ENCODE peak calls at places on chromosomes 5 and 9, in ten cellular contexts. One of them, this sample, is unnamed.

GRCh38 chr5:66306105-66306843 is 162.2 kb downstream of the SREK1 start:
- DNase-seq in heart left ventricle: peak
- DNase-seq in AG04450: peak
- DNase-seq in uterus: peak
- DNase-seq in foreskin fibroblast: peak
- DNase-seq in Calu3: peak
- DNase-seq in nephron progenitor cell: peak
- DNase-seq in ascending aorta: no peak
- DNase-seq in PC-3: peak
- DNase-seq in right atrium auricular region: no peak
- DNase-seq in this sample: peak

GRCh38 chr5:45507174-45507573 is 189.0 kb downstream of the HCN1 start:
- DNase-seq in heart left ventricle: no peak
- DNase-seq in AG04450: no peak
- DNase-seq in uterus: no peak
- DNase-seq in foreskin fibroblast: no peak
- DNase-seq in Calu3: no peak
- DNase-seq in nephron progenitor cell: no peak
- DNase-seq in ascending aorta: no peak
- DNase-seq in PC-3: no peak
- DNase-seq in right atrium auricular region: no peak
- DNase-seq in this sample: no peak

GRCh38 chr9:120914410-120914809 is 12.2 kb downstream of the TRAF1 start:
- DNase-seq in heart left ventricle: no peak
- DNase-seq in AG04450: no peak
- DNase-seq in uterus: no peak
- DNase-seq in foreskin fibroblast: no peak
- DNase-seq in Calu3: no peak
- DNase-seq in nephron progenitor cell: no peak
- DNase-seq in ascending aorta: peak
- DNase-seq in PC-3: no peak
- DNase-seq in right atrium auricular region: no peak
- DNase-seq in this sample: no peak

GRCh38 chr5:40413747-40414146 is 266.0 kb upstream of the PTGER4 start:
- DNase-seq in heart left ventricle: no peak
- DNase-seq in AG04450: no peak
- DNase-seq in uterus: no peak
- DNase-seq in foreskin fibroblast: no peak
- DNase-seq in Calu3: no peak
- DNase-seq in nephron progenitor cell: no peak
- DNase-seq in ascending aorta: no peak
- DNase-seq in PC-3: no peak
- DNase-seq in right atrium auricular region: no peak
- DNase-seq in this sample: no peak

GRCh38 chr5:1006656-1007071 is 1.9 kb upstream of the NKD2 start:
- DNase-seq in heart left ventricle: no peak
- DNase-seq in AG04450: no peak
- DNase-seq in uterus: peak
- DNase-seq in foreskin fibroblast: no peak
- DNase-seq in Calu3: no peak
- DNase-seq in nephron progenitor cell: no peak
- DNase-seq in ascending aorta: no peak
- DNase-seq in PC-3: no peak
- DNase-seq in right atrium auricular region: peak
- DNase-seq in this sample: no peak

GRCh38 chr9:21903380-21903965 is 90.7 kb downstream of the CDKN2A start:
- DNase-seq in heart left ventricle: no peak
- DNase-seq in AG04450: no peak
- DNase-seq in uterus: no peak
- DNase-seq in foreskin fibroblast: no peak
- DNase-seq in Calu3: no peak
- DNase-seq in nephron progenitor cell: no peak
- DNase-seq in ascending aorta: no peak
- DNase-seq in PC-3: no peak
- DNase-seq in right atrium auricular region: no peak
- DNase-seq in this sample: no peak

GRCh38 chr9:27391495-27391894 is 94.5 kb upstream of the EQTN start:
- DNase-seq in heart left ventricle: no peak
- DNase-seq in AG04450: no peak
- DNase-seq in uterus: no peak
- DNase-seq in foreskin fibroblast: no peak
- DNase-seq in Calu3: no peak
- DNase-seq in nephron progenitor cell: no peak
- DNase-seq in ascending aorta: no peak
- DNase-seq in PC-3: no peak
- DNase-seq in right atrium auricular region: no peak
- DNase-seq in this sample: no peak

GRCh38 chr5:5025774-5026406 is 114.2 kb upstream of the ADAMTS16 start:
- DNase-seq in heart left ventricle: no peak
- DNase-seq in AG04450: no peak
- DNase-seq in uterus: no peak
- DNase-seq in foreskin fibroblast: no peak
- DNase-seq in Calu3: no peak
- DNase-seq in nephron progenitor cell: no peak
- DNase-seq in ascending aorta: no peak
- DNase-seq in PC-3: peak
- DNase-seq in right atrium auricular region: no peak
- DNase-seq in this sample: no peak

GRCh38 chr5:62138607-62139006 is 167.4 kb upstream of the KIF2A start:
- DNase-seq in heart left ventricle: no peak
- DNase-seq in AG04450: no peak
- DNase-seq in uterus: no peak
- DNase-seq in foreskin fibroblast: no peak
- DNase-seq in Calu3: no peak
- DNase-seq in nephron progenitor cell: peak
- DNase-seq in ascending aorta: no peak
- DNase-seq in PC-3: no peak
- DNase-seq in right atrium auricular region: no peak
- DNase-seq in this sample: no peak

GRCh38 chr5:180791611-180792213 is 10.9 kb downstream of the MGAT1 start:
- DNase-seq in heart left ventricle: no peak
- DNase-seq in AG04450: no peak
- DNase-seq in uterus: no peak
- DNase-seq in foreskin fibroblast: no peak
- DNase-seq in Calu3: no peak
- DNase-seq in nephron progenitor cell: no peak
- DNase-seq in ascending aorta: no peak
- DNase-seq in PC-3: no peak
- DNase-seq in right atrium auricular region: no peak
- DNase-seq in this sample: no peak

GRCh38 chr5:180787711-180788431 is 14.7 kb downstream of the MGAT1 start:
- DNase-seq in heart left ventricle: no peak
- DNase-seq in AG04450: no peak
- DNase-seq in uterus: no peak
- DNase-seq in foreskin fibroblast: no peak
- DNase-seq in Calu3: no peak
- DNase-seq in nephron progenitor cell: no peak
- DNase-seq in ascending aorta: no peak
- DNase-seq in PC-3: no peak
- DNase-seq in right atrium auricular region: no peak
- DNase-seq in this sample: no peak

GRCh38 chr5:180792287-180792964 is 10.2 kb downstream of the MGAT1 start:
- DNase-seq in heart left ventricle: no peak
- DNase-seq in AG04450: no peak
- DNase-seq in uterus: no peak
- DNase-seq in foreskin fibroblast: no peak
- DNase-seq in Calu3: no peak
- DNase-seq in nephron progenitor cell: no peak
- DNase-seq in ascending aorta: no peak
- DNase-seq in PC-3: no peak
- DNase-seq in right atrium auricular region: no peak
- DNase-seq in this sample: no peak

GRCh38 chr5:180790524-180790923 is 12.1 kb downstream of the MGAT1 start:
- DNase-seq in heart left ventricle: no peak
- DNase-seq in AG04450: no peak
- DNase-seq in uterus: no peak
- DNase-seq in foreskin fibroblast: no peak
- DNase-seq in Calu3: no peak
- DNase-seq in nephron progenitor cell: no peak
- DNase-seq in ascending aorta: no peak
- DNase-seq in PC-3: no peak
- DNase-seq in right atrium auricular region: no peak
- DNase-seq in this sample: no peak

GRCh38 chr5:180790020-180790419 is 12.6 kb downstream of the MGAT1 start:
- DNase-seq in heart left ventricle: no peak
- DNase-seq in AG04450: no peak
- DNase-seq in uterus: no peak
- DNase-seq in foreskin fibroblast: no peak
- DNase-seq in Calu3: no peak
- DNase-seq in nephron progenitor cell: no peak
- DNase-seq in ascending aorta: no peak
- DNase-seq in PC-3: peak
- DNase-seq in right atrium auricular region: no peak
- DNase-seq in this sample: no peak
- TF ChIP-seq CTCF in heart left ventricle: peak
- TF ChIP-seq CTCF in AG04450: no peak
- TF ChIP-seq CTCF in uterus: no peak
- TF ChIP-seq CTCF in foreskin fibroblast: no peak
- TF ChIP-seq CTCF in Calu3: peak
- TF ChIP-seq CTCF in nephron progenitor cell: no peak
- TF ChIP-seq CTCF in ascending aorta: no peak
- TF ChIP-seq CTCF in PC-3: peak
- TF ChIP-seq CTCF in right atrium auricular region: no peak
- TF ChIP-seq CTCF in this sample: no peak

GRCh38 chr5:171845857-171846785 is 60.5 kb downstream of the SMIM23 start:
- DNase-seq in heart left ventricle: peak
- DNase-seq in AG04450: no peak
- DNase-seq in uterus: no peak
- DNase-seq in foreskin fibroblast: peak
- DNase-seq in Calu3: no peak
- DNase-seq in nephron progenitor cell: no peak
- DNase-seq in ascending aorta: no peak
- DNase-seq in PC-3: peak
- DNase-seq in right atrium auricular region: no peak
- DNase-seq in this sample: no peak
- TF ChIP-seq CTCF in heart left ventricle: no peak
- TF ChIP-seq CTCF in AG04450: peak
- TF ChIP-seq CTCF in uterus: no peak
- TF ChIP-seq CTCF in foreskin fibroblast: no peak
- TF ChIP-seq CTCF in Calu3: no peak
- TF ChIP-seq CTCF in nephron progenitor cell: no peak
- TF ChIP-seq CTCF in ascending aorta: no peak
- TF ChIP-seq CTCF in PC-3: peak
- TF ChIP-seq CTCF in right atrium auricular region: no peak
- TF ChIP-seq CTCF in this sample: peak

GRCh38 chr5:133319905-133320520 is 268.2 kb downstream of the HSPA4 start:
- DNase-seq in heart left ventricle: no peak
- DNase-seq in AG04450: no peak
- DNase-seq in uterus: no peak
- DNase-seq in foreskin fibroblast: no peak
- DNase-seq in Calu3: no peak
- DNase-seq in nephron progenitor cell: no peak
- DNase-seq in ascending aorta: no peak
- DNase-seq in PC-3: peak
- DNase-seq in right atrium auricular region: no peak
- DNase-seq in this sample: no peak
- TF ChIP-seq CTCF in heart left ventricle: no peak
- TF ChIP-seq CTCF in AG04450: no peak
- TF ChIP-seq CTCF in uterus: no peak
- TF ChIP-seq CTCF in foreskin fibroblast: no peak
- TF ChIP-seq CTCF in Calu3: peak
- TF ChIP-seq CTCF in nephron progenitor cell: no peak
- TF ChIP-seq CTCF in ascending aorta: no peak
- TF ChIP-seq CTCF in PC-3: peak
- TF ChIP-seq CTCF in right atrium auricular region: no peak
- TF ChIP-seq CTCF in this sample: no peak

GRCh38 chr5:36943584-36943983 is 67.0 kb downstream of the NIPBL start:
- DNase-seq in heart left ventricle: no peak
- DNase-seq in AG04450: no peak
- DNase-seq in uterus: no peak
- DNase-seq in foreskin fibroblast: no peak
- DNase-seq in Calu3: no peak
- DNase-seq in nephron progenitor cell: no peak
- DNase-seq in ascending aorta: no peak
- DNase-seq in PC-3: no peak
- DNase-seq in right atrium auricular region: no peak
- DNase-seq in this sample: no peak

GRCh38 chr5:36944024-36944423 is 67.5 kb downstream of the NIPBL start:
- DNase-seq in heart left ventricle: no peak
- DNase-seq in AG04450: no peak
- DNase-seq in uterus: no peak
- DNase-seq in foreskin fibroblast: no peak
- DNase-seq in Calu3: no peak
- DNase-seq in nephron progenitor cell: no peak
- DNase-seq in ascending aorta: no peak
- DNase-seq in PC-3: no peak
- DNase-seq in right atrium auricular region: no peak
- DNase-seq in this sample: no peak

GRCh38 chr5:36946101-36946500 is 69.5 kb downstream of the NIPBL start:
- DNase-seq in heart left ventricle: no peak
- DNase-seq in AG04450: no peak
- DNase-seq in uterus: no peak
- DNase-seq in foreskin fibroblast: no peak
- DNase-seq in Calu3: no peak
- DNase-seq in nephron progenitor cell: no peak
- DNase-seq in ascending aorta: no peak
- DNase-seq in PC-3: no peak
- DNase-seq in right atrium auricular region: no peak
- DNase-seq in this sample: no peak

GRCh38 chr5:36945687-36946086 is 69.1 kb downstream of the NIPBL start:
- DNase-seq in heart left ventricle: no peak
- DNase-seq in AG04450: no peak
- DNase-seq in uterus: no peak
- DNase-seq in foreskin fibroblast: no peak
- DNase-seq in Calu3: no peak
- DNase-seq in nephron progenitor cell: no peak
- DNase-seq in ascending aorta: no peak
- DNase-seq in PC-3: no peak
- DNase-seq in right atrium auricular region: no peak
- DNase-seq in this sample: no peak

GRCh38 chr5:36944607-36945225 is 68.1 kb downstream of the NIPBL start:
- DNase-seq in heart left ventricle: no peak
- DNase-seq in AG04450: peak
- DNase-seq in uterus: no peak
- DNase-seq in foreskin fibroblast: peak
- DNase-seq in Calu3: no peak
- DNase-seq in nephron progenitor cell: no peak
- DNase-seq in ascending aorta: no peak
- DNase-seq in PC-3: peak
- DNase-seq in right atrium auricular region: no peak
- DNase-seq in this sample: peak
- TF ChIP-seq CTCF in heart left ventricle: peak
- TF ChIP-seq CTCF in AG04450: peak
- TF ChIP-seq CTCF in uterus: peak
- TF ChIP-seq CTCF in foreskin fibroblast: peak
- TF ChIP-seq CTCF in Calu3: peak
- TF ChIP-seq CTCF in nephron progenitor cell: peak
- TF ChIP-seq CTCF in ascending aorta: peak
- TF ChIP-seq CTCF in PC-3: peak
- TF ChIP-seq CTCF in right atrium auricular region: peak
- TF ChIP-seq CTCF in this sample: peak

GRCh38 chr5:53309653-53310052 is 170.8 kb upstream of the FST start:
- DNase-seq in heart left ventricle: no peak
- DNase-seq in AG04450: no peak
- DNase-seq in uterus: no peak
- DNase-seq in foreskin fibroblast: no peak
- DNase-seq in Calu3: no peak
- DNase-seq in nephron progenitor cell: no peak
- DNase-seq in ascending aorta: no peak
- DNase-seq in PC-3: no peak
- DNase-seq in right atrium auricular region: no peak
- DNase-seq in this sample: no peak
- TF ChIP-seq CTCF in heart left ventricle: no peak
- TF ChIP-seq CTCF in AG04450: no peak
- TF ChIP-seq CTCF in uterus: no peak
- TF ChIP-seq CTCF in foreskin fibroblast: no peak
- TF ChIP-seq CTCF in Calu3: no peak
- TF ChIP-seq CTCF in nephron progenitor cell: no peak
- TF ChIP-seq CTCF in ascending aorta: no peak
- TF ChIP-seq CTCF in PC-3: no peak
- TF ChIP-seq CTCF in right atrium auricular region: no peak
- TF ChIP-seq CTCF in this sample: no peak

This sample was measured in AG09319.